ENCODE peak calls at places on chromosome X, in ten cellular contexts. Y is Calu3, U is NB4, H is OCI-LY7, A is BJ, E is tibial artery, R is nephron progenitor cell, O is cardiac muscle cell, P is breast epithelium, X is left lung. Z is an unnamed sample.

GRCh38 chrX:56318076-56318475 is 85.9 kb downstream of the KLF8 start:
- DNase-seq in A (no peak), E (no peak), Y (no peak), R (no peak), O (no peak), H (no peak), U (no peak), X (no peak), P (no peak), Z (no peak)

GRCh38 chrX:140503230-140503585 is 1.7 kb downstream of the SOX3 start:
- DNase-seq in P (no peak), H (no peak), Y (no peak), R (no peak), O (no peak), A (no peak), E (no peak), X (no peak), U (no peak), Z (no peak)

GRCh38 chrX:68897118-68897517 is 68.3 kb downstream of the EFNB1 start:
- DNase-seq in O (no peak), P (no peak), E (no peak), R (no peak), A (no peak), X (no peak), H (no peak), U (no peak), Y (no peak), Z (no peak)

GRCh38 chrX:136608295-136608933 is 39.5 kb upstream of the CD40LG start:
- DNase-seq in Y (peak), P (peak), E (no peak), R (peak), U (peak), X (no peak), H (peak), A (no peak), O (peak), Z (peak)

GRCh38 chrX:40434947-40435346 is 145.8 kb upstream of the ATP6AP2 start:
- DNase-seq in O (peak), A (no peak), R (peak), X (no peak), P (no peak), U (peak), H (no peak), E (no peak), Y (no peak), Z (no peak)

GRCh38 chrX:24147165-24147564 is 2.4 kb upstream of the ZFX start:
- DNase-seq in Y (no peak), R (no peak), P (no peak), U (no peak), A (no peak), E (no peak), H (no peak), O (no peak), X (no peak), Z (no peak)

GRCh38 chrX:105173071-105173470 is 47.4 kb downstream of the TEX13A start:
- DNase-seq in Y (no peak), R (no peak), A (no peak), X (no peak), U (no peak), P (no peak), E (no peak), H (no peak), O (no peak), Z (no peak)

GRCh38 chrX:20374866-20375530 is 108.3 kb upstream of the RPS6KA3 start:
- DNase-seq in E (no peak), U (peak), R (no peak), Y (no peak), H (peak), O (no peak), X (no peak), A (no peak), P (no peak), Z (no peak)

GRCh38 chrX:48966796-48967579 is 4.7 kb downstream of the KCND1 start:
- DNase-seq in P (no peak), U (no peak), Y (peak), H (no peak), R (no peak), X (no peak), A (no peak), O (peak), E (no peak), Z (no peak)

GRCh38 chrX:24146283-24146865 is 3.2 kb upstream of the ZFX start:
- DNase-seq in E (no peak), U (peak), X (no peak), A (peak), O (no peak), H (no peak), Y (no peak), P (no peak), R (no peak), Z (no peak)

GRCh38 chrX:104330966-104331365 is 76.2 kb upstream of the ESX1 start:
- DNase-seq in Y (no peak), O (peak), R (no peak), U (no peak), P (no peak), H (no peak), A (no peak), E (no peak), X (no peak), Z (no peak)

GRCh38 chrX:132490086-132490419 is 1.2 kb upstream of the MBNL3 start:
- DNase-seq in E (no peak), H (no peak), A (no peak), Y (no peak), U (no peak), P (no peak), O (no peak), R (no peak), X (no peak), Z (no peak)

DNA sequence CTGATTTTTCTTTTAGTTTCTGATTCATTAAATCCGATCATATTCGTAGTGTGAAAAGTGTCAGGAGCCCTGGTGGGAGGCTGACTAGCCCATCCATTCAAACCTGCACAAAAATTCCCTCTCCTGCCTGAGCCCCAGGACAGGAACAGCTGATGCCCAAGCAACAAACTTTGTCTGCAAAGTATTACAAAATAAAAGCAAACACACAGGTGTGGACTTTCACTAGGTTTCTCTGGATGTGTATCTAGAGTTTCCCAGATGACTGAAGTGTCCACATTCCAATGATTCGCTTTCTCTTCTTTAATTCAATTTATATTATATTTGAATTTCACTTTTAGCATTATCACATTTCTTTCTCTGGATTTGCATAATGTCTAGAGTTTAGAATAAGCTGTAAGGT is 18.2 kb upstream of the FAM9B start:
- DNase-seq in P (no peak), X (no peak), H (no peak), R (no peak), E (no peak), Y (no peak), O (no peak), U (no peak), A (no peak), Z (no peak)
- TF ChIP-seq CTCF in P (no peak), X (no peak), H (no peak), R (no peak), E (no peak), Y (no peak), O (no peak), U (no peak), A (no peak), Z (no peak)

GRCh38 chrX:120769576-120770341 is 105.9 kb downstream of the CT47B1 start:
- DNase-seq in Y (peak), U (peak), R (no peak), X (no peak), O (peak), E (no peak), P (no peak), H (peak), A (peak), Z (no peak)
- TF ChIP-seq CTCF in Y (no peak), U (no peak), R (no peak), X (no peak), O (peak), E (peak), P (peak), H (peak), A (peak), Z (no peak)

DNA sequence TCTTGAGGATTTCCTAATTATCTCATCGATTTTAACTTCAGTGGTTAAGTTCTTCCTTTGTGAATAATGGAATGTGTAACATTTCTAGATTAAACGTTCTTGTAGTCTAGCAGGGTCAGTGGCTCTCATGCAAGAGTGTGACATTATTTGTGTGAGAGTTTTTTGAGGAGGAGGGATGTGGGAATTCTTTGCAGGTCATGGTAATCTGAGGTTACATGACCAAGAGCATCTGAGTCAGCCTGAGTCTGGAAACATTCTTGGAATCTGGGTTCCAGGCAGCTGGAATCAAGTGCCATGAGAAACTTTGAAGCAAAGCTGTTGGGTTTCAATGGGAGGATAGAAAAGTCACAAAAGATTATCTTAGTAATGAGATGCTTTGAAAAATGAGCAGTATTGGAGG is 49.5 kb downstream of the GK start:
- DNase-seq in P (no peak), U (no peak), O (peak), H (no peak), E (no peak), X (no peak), R (no peak), A (peak), Y (no peak), Z (no peak)
- TF ChIP-seq CTCF in P (no peak), U (no peak), O (no peak), H (no peak), E (no peak), X (no peak), R (no peak), A (no peak), Y (no peak), Z (no peak)

GRCh38 chrX:46554942-46555341 is 9.7 kb upstream of the ZNF674 start:
- DNase-seq in U (peak), E (no peak), X (no peak), H (no peak), Y (no peak), R (no peak), O (peak), A (no peak), P (no peak), Z (no peak)
- TF ChIP-seq CTCF in U (no peak), E (peak), X (no peak), H (peak), Y (no peak), R (no peak), O (peak), A (peak), P (no peak), Z (no peak)

DNA sequence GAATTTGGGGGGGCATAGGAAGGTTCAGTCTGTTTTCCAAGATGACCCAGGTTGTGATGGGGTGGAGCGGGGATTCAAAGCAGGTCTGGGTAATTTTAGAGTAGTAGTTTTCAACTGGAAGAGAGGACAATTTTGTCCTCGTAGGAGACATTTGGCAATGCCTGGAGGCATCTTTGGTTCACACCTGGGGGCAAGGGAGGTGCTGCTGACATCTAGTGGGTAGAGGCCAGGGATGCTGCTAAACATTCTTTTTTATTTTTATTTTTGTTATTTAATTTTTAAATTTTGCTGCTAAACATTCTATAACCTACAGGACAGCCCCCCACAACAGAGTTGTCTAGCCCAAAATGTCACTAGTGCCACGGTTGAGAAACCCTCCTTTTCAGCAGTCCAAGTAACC is 1.9 kb downstream of the RAB9A start:
- DNase-seq in U (no peak), Y (peak), O (no peak), X (no peak), H (peak), P (no peak), E (no peak), R (no peak), A (no peak), Z (no peak)
- TF ChIP-seq CTCF in U (no peak), Y (peak), O (no peak), X (no peak), H (peak), P (no peak), E (no peak), R (no peak), A (peak), Z (no peak)

GRCh38 chrX:46386511-46386910 is 158.7 kb downstream of the ZNF674 start:
- DNase-seq in E (no peak), A (no peak), R (no peak), O (no peak), X (no peak), U (no peak), Y (no peak), H (peak), P (no peak), Z (no peak)
- TF ChIP-seq CTCF in E (no peak), A (peak), R (no peak), O (peak), X (no peak), U (peak), Y (peak), H (peak), P (no peak), Z (no peak)

Z was measured in activated B cell treated with CpG ODN at 0.5 μM for 24 hours.